ENCODE peak calls at places on chromosomes 1 and 21, in six cellular contexts. R is CD8-positive, alpha-beta T cell; G is NCI-H446 treated with DMSO at 0.1 percent for 48 hours; U is NCI-H69; A is pancreas; S is neuronal stem cell. Q is an unnamed sample.

GRCh38 chr1:4653328-4653660 is 1.1 kb upstream of the AJAP1 start:
- DNase-seq in R (no peak), G (no peak), U (no peak), A (no peak), S (no peak), Q (no peak)

GRCh38 chr1:155116113-155116764 is 11.4 kb upstream of the EFNA1 start:
- DNase-seq in R (no peak), G (no peak), U (no peak), A (no peak), S (no peak), Q (no peak)

GRCh38 chr1:243739335-243740003 is 110.6 kb downstream of the AKT3 start:
- DNase-seq in R (no peak), G (no peak), U (no peak), A (peak; percentile 27), S (no peak), Q (no peak)

GRCh38 chr1:168498159-168498609 is 45.6 kb downstream of the XCL2 start:
- DNase-seq in R (no peak), G (peak; percentile 59), U (peak; percentile 57), A (no peak), S (no peak), Q (no peak)

GRCh38 chr1:23224721-23225648 is 7.7 kb upstream of the HTR1D start:
- DNase-seq in R (no peak), G (no peak), U (peak; percentile 86), A (no peak), S (no peak), Q (peak; percentile 53)

GRCh38 chr1:246800800-246801199 is 76.6 kb downstream of the SCCPDH start:
- DNase-seq in R (no peak), G (no peak), U (peak; percentile 47), A (no peak), S (no peak), Q (no peak)

GRCh38 chr1:164865385-164865784 is 306.4 kb downstream of the PBX1 start:
- DNase-seq in R (no peak), G (no peak), U (no peak), A (no peak), S (no peak), Q (no peak)

GRCh38 chr1:24283326-24284155 is 35.6 kb upstream of the GRHL3 start:
- DNase-seq in R (no peak), G (no peak), U (no peak), A (no peak), S (no peak), Q (no peak)

GRCh38 chr21:14901482-14901958 is 163.3 kb downstream of the NRIP1 start:
- DNase-seq in R (no peak), G (no peak), U (no peak), A (no peak), S (no peak), Q (no peak)

GRCh38 chr1:155040358-155041093 is 6.9 kb downstream of the DCST1 start:
- DNase-seq in R (no peak), G (no peak), U (no peak), A (no peak), S (no peak), Q (no peak)

GRCh38 chr1:210400043-210400840 is 71.5 kb downstream of the HHAT start:
- DNase-seq in R (peak; percentile 14), G (peak; percentile 56), U (peak; percentile 80), A (no peak), S (peak; percentile 30), Q (peak; percentile 74)